ENCODE peak calls at places on chromosomes 11 and 22, in seven cellular contexts. H, V, I, C, Q, N and G are unnamed samples.

GRCh38 chr11:35615911-35616900 is 2.1 kb upstream of the FJX1 start:
- DNase-seq in C (no peak), N (peak), I (no peak), V (peak), Q (peak), H (no peak), G (no peak)

GRCh38 chr22:37804886-37805857 is 2.6 kb upstream of the GCAT start:
- DNase-seq in I (no peak), V (peak), H (no peak), C (peak), Q (peak), N (peak), G (no peak)

GRCh38 chr22:47171441-47172221 is 409.2 kb downstream of the TBC1D22A start:
- DNase-seq in I (no peak), Q (no peak), C (no peak), V (no peak), N (no peak), H (no peak), G (no peak)

GRCh38 chr11:117687776-117688175 is 109.2 kb downstream of the DSCAML1 start:
- DNase-seq in I (no peak), V (no peak), H (no peak), C (no peak), N (no peak), Q (no peak), G (no peak)

GRCh38 chr22:28810839-28811491 is 10.6 kb upstream of the XBP1 start:
- DNase-seq in I (no peak), Q (peak), V (no peak), H (no peak), C (no peak), N (no peak), G (no peak)

GRCh38 chr11:12581923-12582322 is 92.3 kb upstream of the TEAD1 start:
- DNase-seq in Q (peak), I (no peak), C (no peak), H (peak), N (peak), V (no peak), G (peak)

GRCh38 chr11:44744160-44744559 is 17.4 kb downstream of the TSPAN18 start:
- DNase-seq in H (no peak), N (no peak), Q (no peak), I (no peak), V (no peak), C (no peak), G (no peak)

GRCh38 chr22:46754110-46754799 is 8.2 kb upstream of the TBC1D22A start:
- DNase-seq in C (peak), N (peak), V (peak), Q (peak), H (peak), I (peak), G (peak)

GRCh38 chr22:45638834-45639746 is 32.5 kb upstream of the ATXN10 start:
- DNase-seq in V (no peak), Q (peak), N (peak), I (no peak), C (peak), H (no peak), G (no peak)

GRCh38 chr11:76185511-76185910 is 20.8 kb downstream of the WNT11 start:
- DNase-seq in V (no peak), H (no peak), N (no peak), Q (no peak), C (no peak), I (no peak), G (no peak)

DNA sequence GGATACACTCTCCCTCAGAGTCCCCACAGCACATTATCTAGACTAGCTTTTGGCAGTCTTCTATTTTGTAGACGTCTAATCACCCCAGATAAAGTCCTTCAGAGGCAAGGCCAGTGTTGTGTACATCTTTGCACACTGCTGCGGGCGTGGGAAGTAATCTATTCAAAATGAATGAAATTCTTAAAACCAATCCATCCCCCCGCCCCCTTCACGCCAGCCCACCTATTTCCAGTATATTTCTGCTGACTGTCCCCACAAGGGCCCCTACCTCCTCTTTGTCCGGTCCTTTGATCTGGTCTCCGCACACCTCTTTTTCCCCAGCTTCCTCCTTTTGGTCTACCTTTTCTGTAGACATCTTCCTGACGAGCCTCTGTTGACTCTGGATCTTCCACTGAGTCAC is 383 bp downstream of the BSCL2 start:
- DNase-seq in N (no peak), Q (no peak), I (no peak), C (no peak), V (no peak), H (no peak), G (no peak)
- H3K4me3 ChIP-seq in N (no peak), Q (no peak), I (peak), C (peak), V (peak), H (no peak), G (peak)

DNA sequence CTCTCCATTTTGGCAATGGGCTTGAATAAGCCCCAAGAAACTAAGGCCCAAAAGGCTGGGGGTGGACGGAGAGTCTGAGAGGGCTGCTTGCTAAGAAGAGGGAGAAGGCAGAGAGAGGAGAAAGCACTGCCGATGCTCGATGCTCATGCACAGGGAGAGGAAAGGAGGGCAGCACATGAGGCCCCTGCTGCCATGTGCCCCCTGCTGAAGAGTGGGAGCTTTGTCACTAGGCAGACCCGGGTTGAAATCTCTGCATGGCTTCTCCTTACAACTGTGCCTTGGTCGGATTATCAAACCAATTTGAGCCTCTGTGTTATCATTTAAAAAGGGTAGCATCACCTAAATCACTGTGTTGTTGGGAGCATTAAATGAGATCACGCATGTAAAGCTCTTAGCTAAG is 330.4 kb downstream of the NXPE2 start:
- DNase-seq in I (no peak), H (no peak), Q (no peak), C (no peak), V (no peak), N (no peak), G (no peak)
- TF ChIP-seq CTCF in I (no peak), H (no peak), Q (no peak), C (no peak), V (no peak), N (no peak), G (no peak)

DNA sequence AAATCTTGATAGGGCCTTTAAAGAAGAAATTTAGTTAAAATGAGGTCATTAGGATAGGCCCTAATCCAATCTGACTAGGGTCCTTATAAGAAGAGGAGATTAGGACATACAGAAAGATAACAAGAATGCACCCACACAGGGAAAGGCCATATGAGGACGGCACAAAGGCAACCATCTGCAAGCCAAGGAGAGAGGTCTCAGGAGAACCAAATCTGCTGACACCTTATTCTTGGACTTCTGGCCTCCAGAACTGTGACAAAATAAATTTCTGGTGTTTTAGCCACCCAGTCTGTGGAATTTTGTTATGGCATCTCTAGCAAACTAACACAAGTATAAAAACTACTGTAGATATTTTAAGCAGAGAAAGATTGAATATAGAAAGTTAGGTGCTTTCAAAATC is 28.6 kb downstream of the ADM start:
- DNase-seq in N (no peak), I (no peak), H (no peak), V (no peak), C (no peak), Q (no peak), G (no peak)
- H3K4me3 ChIP-seq in N (no peak), I (no peak), H (no peak), V (no peak), C (no peak), Q (no peak), G (no peak)

GRCh38 chr11:66316849-66317251 is at the start of gene CD248:
- DNase-seq in I (no peak), N (no peak), Q (peak), H (no peak), V (no peak), C (peak), G (no peak)
- TF ChIP-seq CTCF in I (no peak), N (no peak), Q (no peak), H (no peak), V (no peak), C (no peak), G (no peak)

DNA sequence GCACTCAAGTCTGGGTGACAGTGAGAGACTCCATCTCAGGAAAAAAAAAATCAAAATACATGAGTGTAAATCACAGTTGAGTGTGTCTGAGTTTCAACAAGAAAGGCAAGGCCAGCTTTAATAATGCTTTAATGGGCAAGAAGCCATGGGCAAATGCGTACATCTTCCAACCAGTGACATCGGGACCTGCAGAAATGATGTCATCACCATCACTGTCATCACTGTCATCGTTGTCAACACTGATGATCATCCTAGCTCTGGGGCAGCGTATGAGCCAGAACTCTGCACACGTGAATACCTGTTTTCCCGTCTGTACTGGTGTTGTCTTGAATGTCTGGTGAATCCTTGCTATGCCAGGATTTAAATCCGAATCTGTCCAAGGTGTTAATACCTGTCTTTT is 712.5 kb downstream of the BRD1 start:
- DNase-seq in H (no peak), V (no peak), Q (no peak), N (no peak), I (no peak), C (no peak), G (no peak)
- H3K4me3 ChIP-seq in H (no peak), V (no peak), Q (no peak), N (no peak), I (no peak), C (no peak), G (no peak)

DNA sequence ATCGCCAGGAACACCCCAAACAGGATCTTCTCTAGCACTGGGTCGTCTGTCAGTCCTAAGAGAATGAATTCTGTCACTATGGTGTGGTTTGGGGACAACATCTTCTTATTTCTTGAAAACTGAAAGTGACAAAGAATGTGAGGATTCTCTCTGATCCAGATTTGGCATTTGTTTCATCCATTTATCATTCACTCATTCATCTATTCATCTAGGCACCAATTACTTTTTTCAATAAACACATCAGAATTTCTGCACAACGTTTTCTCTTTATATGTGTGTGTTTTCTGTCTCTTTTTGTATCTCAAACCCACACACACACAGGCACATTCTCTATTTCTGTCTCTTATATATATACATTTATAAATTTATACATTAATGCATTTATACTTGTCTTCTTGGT is at the start of gene OR5M10:
- DNase-seq in H (no peak), I (no peak), V (no peak), C (no peak), Q (no peak), N (no peak), G (no peak)
- TF ChIP-seq CTCF in H (no peak), I (no peak), V (no peak), C (no peak), Q (no peak), N (no peak), G (no peak)

GRCh38 chr11:114291847-114292680 is 4.1 kb upstream of the NNMT start:
- DNase-seq in H (no peak), Q (peak), V (no peak), C (no peak), I (no peak), N (no peak), G (peak)
- H3K4me3 ChIP-seq in H (peak), Q (no peak), V (no peak), C (peak), I (no peak), N (no peak), G (no peak)

GRCh38 chr11:133964946-133965632 is 8.3 kb upstream of the IGSF9B start:
- DNase-seq in H (peak), N (no peak), I (no peak), V (no peak), Q (peak), C (no peak), G (no peak)
- TF ChIP-seq CTCF in H (no peak), N (no peak), I (no peak), V (no peak), Q (no peak), C (no peak), G (no peak)